ENCODE peak calls at places on chromosome 13, in four cellular contexts. Y is H9, B is cardiac septum, Z is breast epithelium. J is an unnamed sample.

GRCh38 chr13:26465954-26466353 is 91.5 kb upstream of the WASF3 start:
- DNase-seq in B (no peak), Y (no peak), Z (no peak), J (no peak)

GRCh38 chr13:24502567-24503375 is 9.8 kb downstream of the PARP4 start:
- DNase-seq in B (no peak), Z (no peak), Y (no peak), J (no peak)

GRCh38 chr13:112448621-112449544 is 72.7 kb downstream of the SPACA7 start:
- DNase-seq in Y (no peak), Z (no peak), B (peak; percentile 49), J (no peak)

GRCh38 chr13:43686557-43686956 is 100.2 kb downstream of the ENOX1 start:
- DNase-seq in Y (no peak), B (no peak), Z (no peak), J (no peak)

GRCh38 chr13:113650275-113650674 is 7.7 kb downstream of the ATP4B start:
- DNase-seq in Z (peak; percentile 14), B (peak; percentile 36), Y (no peak), J (no peak)

GRCh38 chr13:25380082-25380481 is 8.3 kb downstream of the ATP8A2 start:
- DNase-seq in Z (no peak), B (no peak), Y (no peak), J (no peak)

GRCh38 chr13:33918199-33918932 is 100.4 kb downstream of the RFC3 start:
- DNase-seq in Y (no peak), Z (no peak), B (no peak), J (no peak)

GRCh38 chr13:110652755-110653154 is 37.4 kb downstream of the NAXD start:
- DNase-seq in Z (no peak), Y (no peak), B (no peak), J (no peak)

GRCh38 chr13:35349673-35350278 is 126.7 kb downstream of the MAB21L1 start:
- DNase-seq in Z (no peak), Y (no peak), B (no peak), J (no peak)

GRCh38 chr13:110536006-110536693 is 25.4 kb downstream of the RAB20 start:
- DNase-seq in B (peak; percentile 87), Y (no peak), Z (no peak), J (no peak)

GRCh38 chr13:51923983-51924539 is 62.3 kb downstream of the CCDC70 start:
- DNase-seq in B (peak; percentile 33), Z (no peak), Y (peak; percentile 46), J (no peak)

GRCh38 chr13:27005556-27005955 is 166.1 kb downstream of the USP12 start:
- DNase-seq in Y (no peak), Z (no peak), B (no peak), J (no peak)

GRCh38 chr13:112158961-112159360 is 92.0 kb downstream of the SOX1 start:
- DNase-seq in Z (peak; percentile 7), B (peak; percentile 39), Y (no peak), J (no peak)